ENCODE peak calls at places on chromosomes 2 and 18, in six cellular contexts. One of them, this sample, is unnamed.

GRCh38 chr2:213524164-213524563 is 239.9 kb downstream of the SPAG16 start:
- DNase-seq in H1: no peak
- DNase-seq in K562: no peak
- DNase-seq in GM12878: no peak
- DNase-seq in HepG2: no peak
- DNase-seq in GM12892: no peak
- DNase-seq in this sample: no peak

GRCh38 chr2:101859604-101860003 is 132.2 kb upstream of the IL1R2 start:
- DNase-seq in HepG2: no peak
- DNase-seq in H1: no peak
- DNase-seq in K562: no peak
- DNase-seq in GM12878: no peak
- DNase-seq in GM12892: no peak
- DNase-seq in this sample: no peak

GRCh38 chr2:146817613-146818012 is 1027.2 kb upstream of the ACVR2A start:
- DNase-seq in GM12892: no peak
- DNase-seq in GM12878: no peak
- DNase-seq in K562: no peak
- DNase-seq in HepG2: no peak
- DNase-seq in H1: no peak
- DNase-seq in this sample: no peak

GRCh38 chr2:54556659-54557121 is 100.6 kb downstream of the SPTBN1 start:
- DNase-seq in GM12892: no peak
- DNase-seq in H1: no peak
- DNase-seq in K562: no peak
- DNase-seq in GM12878: no peak
- DNase-seq in HepG2: no peak
- DNase-seq in this sample: no peak

GRCh38 chr2:157428500-157429175 is 15.3 kb downstream of the CYTIP start:
- DNase-seq in K562: no peak
- DNase-seq in H1: no peak
- DNase-seq in HepG2: no peak
- DNase-seq in GM12878: no peak
- DNase-seq in GM12892: no peak
- DNase-seq in this sample: no peak

GRCh38 chr2:17573085-17573805 is 32.7 kb downstream of the VSNL1 start:
- DNase-seq in HepG2: peak
- DNase-seq in K562: no peak
- DNase-seq in H1: no peak
- DNase-seq in GM12892: no peak
- DNase-seq in GM12878: no peak
- DNase-seq in this sample: no peak

GRCh38 chr2:145411493-145411892 is 891.6 kb upstream of the ZEB2 start:
- DNase-seq in GM12892: no peak
- DNase-seq in H1: no peak
- DNase-seq in GM12878: peak
- DNase-seq in HepG2: no peak
- DNase-seq in K562: no peak
- DNase-seq in this sample: no peak

GRCh38 chr2:68770271-68771111 is 35.9 kb downstream of the ARHGAP25 start:
- DNase-seq in HepG2: no peak
- DNase-seq in GM12878: no peak
- DNase-seq in K562: no peak
- DNase-seq in GM12892: no peak
- DNase-seq in H1: no peak
- DNase-seq in this sample: no peak

GRCh38 chr2:28707592-28707991 is 44.0 kb upstream of the PPP1CB start:
- DNase-seq in H1: no peak
- DNase-seq in GM12892: no peak
- DNase-seq in K562: no peak
- DNase-seq in HepG2: no peak
- DNase-seq in GM12878: no peak
- DNase-seq in this sample: no peak

GRCh38 chr2:36367497-36368353 is 12.1 kb downstream of the CRIM1 start:
- DNase-seq in GM12892: no peak
- DNase-seq in K562: no peak
- DNase-seq in H1: no peak
- DNase-seq in HepG2: peak
- DNase-seq in GM12878: no peak
- DNase-seq in this sample: no peak

GRCh38 chr2:105072039-105072438 is 34.2 kb downstream of the MRPS9 start:
- DNase-seq in GM12878: peak
- DNase-seq in H1: no peak
- DNase-seq in HepG2: no peak
- DNase-seq in GM12892: no peak
- DNase-seq in K562: no peak
- DNase-seq in this sample: peak

GRCh38 chr18:12254137-12254819 is at the start of gene CIDEA:
- DNase-seq in K562: peak
- DNase-seq in HepG2: no peak
- DNase-seq in H1: no peak
- DNase-seq in GM12892: no peak
- DNase-seq in GM12878: no peak
- DNase-seq in this sample: no peak

GRCh38 chr2:83817511-83817910 is 641.6 kb downstream of the SUCLG1 start:
- DNase-seq in GM12878: no peak
- DNase-seq in HepG2: no peak
- DNase-seq in K562: no peak
- DNase-seq in H1: no peak
- DNase-seq in GM12892: no peak
- DNase-seq in this sample: no peak

GRCh38 chr18:79962311-79962710 is 2.1 kb upstream of the HSBP1L1 start:
- DNase-seq in GM12892: no peak
- DNase-seq in H1: no peak
- DNase-seq in HepG2: no peak
- DNase-seq in K562: no peak
- DNase-seq in GM12878: no peak
- DNase-seq in this sample: no peak

DNA sequence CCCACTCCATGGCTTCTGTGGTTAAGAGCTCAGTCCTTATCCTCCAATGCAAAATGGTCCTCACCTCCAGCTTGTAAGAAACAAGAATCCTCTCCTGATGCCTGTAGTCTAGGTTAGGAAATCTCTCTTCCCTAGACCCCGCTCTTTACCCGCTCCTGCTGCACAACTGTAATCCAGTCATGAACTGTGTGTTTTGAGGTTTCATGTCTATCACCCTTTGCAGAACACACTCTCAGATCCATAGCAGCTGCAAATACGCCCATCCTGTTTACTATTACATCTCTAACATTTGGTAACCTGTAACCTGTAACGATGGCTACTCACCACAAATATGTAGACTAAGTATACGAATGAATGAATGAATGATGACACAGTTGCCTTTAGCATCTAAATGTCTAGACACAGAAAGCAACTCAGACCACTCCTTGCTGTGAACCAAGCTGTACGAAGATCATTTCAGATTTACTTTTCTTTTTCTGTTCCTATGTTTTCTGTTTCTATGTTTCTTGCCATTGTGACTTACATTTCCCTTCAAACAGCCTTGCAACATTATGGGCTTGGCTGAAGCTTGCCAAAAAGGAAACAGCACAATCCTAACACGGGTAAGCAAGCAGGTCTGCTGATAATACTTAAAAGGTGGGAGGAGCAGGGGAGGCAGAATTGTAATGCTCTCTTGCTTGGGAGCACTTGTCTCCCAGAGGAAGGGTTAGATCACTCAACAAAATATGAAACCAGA is 53.7 kb downstream of the EPHA4 start:
- DNase-seq in K562: no peak
- DNase-seq in GM12892: no peak
- DNase-seq in HepG2: no peak
- DNase-seq in H1: no peak
- DNase-seq in GM12878: no peak
- DNase-seq in this sample: no peak
- TF ChIP-seq POLR2A in K562: no peak
- TF ChIP-seq POLR2A in GM12892: no peak
- TF ChIP-seq POLR2A in HepG2: no peak
- TF ChIP-seq POLR2A in H1: no peak
- TF ChIP-seq POLR2A in GM12878: no peak
- TF ChIP-seq POLR2A in this sample: no peak

GRCh38 chr2:38293152-38293865 is 83.8 kb downstream of the ATL2 start:
- DNase-seq in GM12878: no peak
- DNase-seq in HepG2: no peak
- DNase-seq in H1: no peak
- DNase-seq in K562: no peak
- DNase-seq in GM12892: no peak
- DNase-seq in this sample: no peak
- TF ChIP-seq TAF1 in GM12878: no peak
- TF ChIP-seq TAF1 in HepG2: no peak
- TF ChIP-seq TAF1 in H1: no peak
- TF ChIP-seq TAF1 in K562: no peak
- TF ChIP-seq TAF1 in GM12892: no peak
- TF ChIP-seq TAF1 in this sample: no peak

GRCh38 chr2:217277646-217278048 is 417.8 kb upstream of the TNP1 start:
- DNase-seq in HepG2: peak
- DNase-seq in H1: no peak
- DNase-seq in GM12892: no peak
- DNase-seq in GM12878: no peak
- DNase-seq in K562: no peak
- DNase-seq in this sample: no peak
- TF ChIP-seq POLR2A in HepG2: no peak
- TF ChIP-seq POLR2A in H1: no peak
- TF ChIP-seq POLR2A in GM12892: no peak
- TF ChIP-seq POLR2A in GM12878: no peak
- TF ChIP-seq POLR2A in K562: no peak
- TF ChIP-seq POLR2A in this sample: no peak

DNA sequence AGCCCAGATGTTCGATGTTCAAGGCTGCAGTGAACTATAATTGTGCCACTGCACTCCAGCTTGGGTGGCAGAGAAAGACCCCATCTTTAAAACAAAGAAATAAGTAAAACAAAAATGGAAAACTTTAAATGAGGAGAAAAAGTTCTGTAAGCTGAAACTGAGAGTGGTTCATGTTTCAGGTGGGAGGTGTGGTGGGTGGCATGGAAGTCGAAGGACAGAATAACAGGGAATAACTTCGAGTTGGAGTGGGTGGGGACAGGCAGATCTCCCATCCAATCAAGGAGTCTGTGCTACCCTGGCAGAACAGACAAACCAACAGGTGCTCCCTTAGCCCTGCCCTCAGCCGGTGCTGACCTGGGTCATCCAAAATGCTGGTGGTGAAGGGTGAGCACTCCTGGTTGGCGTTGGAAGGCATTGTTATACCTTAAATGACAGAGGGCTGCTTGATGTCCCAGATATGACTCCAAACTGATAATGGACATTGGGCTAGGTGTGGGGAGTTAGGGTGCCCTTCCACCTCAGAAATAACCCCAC is 328.4 kb downstream of the DYSF start:
- DNase-seq in K562: no peak
- DNase-seq in H1: no peak
- DNase-seq in GM12878: no peak
- DNase-seq in GM12892: no peak
- DNase-seq in HepG2: no peak
- DNase-seq in this sample: no peak
- TF ChIP-seq TAF1 in K562: no peak
- TF ChIP-seq TAF1 in H1: no peak
- TF ChIP-seq TAF1 in GM12878: no peak
- TF ChIP-seq TAF1 in GM12892: no peak
- TF ChIP-seq TAF1 in HepG2: no peak
- TF ChIP-seq TAF1 in this sample: no peak

GRCh38 chr2:120223034-120223912 is at the start of gene TMEM185B:
- DNase-seq in K562: peak
- DNase-seq in GM12878: no peak
- DNase-seq in GM12892: peak
- DNase-seq in H1: no peak
- DNase-seq in HepG2: peak
- DNase-seq in this sample: peak
- TF ChIP-seq POLR2A in K562: peak
- TF ChIP-seq POLR2A in GM12878: peak
- TF ChIP-seq POLR2A in GM12892: peak
- TF ChIP-seq POLR2A in H1: peak
- TF ChIP-seq POLR2A in HepG2: peak
- TF ChIP-seq POLR2A in this sample: peak

GRCh38 chr2:236979664-236980063 is 106.0 kb upstream of the COPS8 start:
- DNase-seq in GM12878: no peak
- DNase-seq in GM12892: no peak
- DNase-seq in H1: no peak
- DNase-seq in K562: no peak
- DNase-seq in HepG2: peak
- DNase-seq in this sample: no peak

GRCh38 chr2:236981710-236982485 is 103.8 kb upstream of the COPS8 start:
- DNase-seq in H1: no peak
- DNase-seq in K562: no peak
- DNase-seq in GM12892: no peak
- DNase-seq in HepG2: no peak
- DNase-seq in GM12878: no peak
- DNase-seq in this sample: no peak

GRCh38 chr2:236977999-236978398 is 107.7 kb upstream of the COPS8 start:
- DNase-seq in GM12878: no peak
- DNase-seq in HepG2: no peak
- DNase-seq in K562: no peak
- DNase-seq in GM12892: no peak
- DNase-seq in H1: no peak
- DNase-seq in this sample: no peak

GRCh38 chr2:236982693-236983092 is 103.0 kb upstream of the COPS8 start:
- DNase-seq in K562: no peak
- DNase-seq in HepG2: no peak
- DNase-seq in GM12878: no peak
- DNase-seq in GM12892: no peak
- DNase-seq in H1: no peak
- DNase-seq in this sample: no peak

DNA sequence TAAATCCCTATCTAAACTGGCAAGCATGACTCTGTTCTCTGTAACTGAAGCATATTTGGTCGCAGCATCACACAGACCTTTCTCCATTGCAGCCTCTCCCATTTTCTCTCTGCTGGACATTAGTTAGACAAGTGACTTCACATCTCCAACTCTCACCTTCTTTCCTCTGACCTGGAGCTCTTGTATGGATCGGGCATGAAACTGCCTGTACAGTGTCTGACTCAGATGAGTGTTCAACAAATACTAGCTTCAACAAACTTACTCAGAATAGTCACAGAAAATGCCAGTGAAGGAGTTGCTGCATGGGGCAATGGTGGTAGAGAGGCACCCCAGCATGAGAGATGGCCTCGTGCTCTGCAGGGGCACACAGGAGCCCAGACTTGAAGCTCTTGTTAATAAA is 104.7 kb upstream of the COPS8 start:
- DNase-seq in K562: no peak
- DNase-seq in GM12892: no peak
- DNase-seq in H1: no peak
- DNase-seq in GM12878: no peak
- DNase-seq in HepG2: no peak
- DNase-seq in this sample: no peak
- TF ChIP-seq TAF1 in K562: no peak
- TF ChIP-seq TAF1 in GM12892: no peak
- TF ChIP-seq TAF1 in H1: no peak
- TF ChIP-seq TAF1 in GM12878: no peak
- TF ChIP-seq TAF1 in HepG2: no peak
- TF ChIP-seq TAF1 in this sample: no peak

GRCh38 chr2:238288650-238289573 is 502 bp upstream of the PER2 start:
- DNase-seq in H1: peak
- DNase-seq in GM12878: peak
- DNase-seq in K562: peak
- DNase-seq in GM12892: peak
- DNase-seq in HepG2: peak
- DNase-seq in this sample: peak
- TF ChIP-seq POLR2A in H1: no peak
- TF ChIP-seq POLR2A in GM12878: peak
- TF ChIP-seq POLR2A in K562: peak
- TF ChIP-seq POLR2A in GM12892: peak
- TF ChIP-seq POLR2A in HepG2: peak
- TF ChIP-seq POLR2A in this sample: peak